ENCODE peak calls at places on chromosomes 4 and X, in four cellular contexts. One of them, this sample, is unnamed. For H3K4me1, the result is how much of the 10 kb centered on the place peaks cover.

GRCh38 chr4:102363033-102363432 is 17.8 kb upstream of the SLC39A8 start:
- DNase-seq in mammary epithelial cell: no peak
- DNase-seq in aorta: no peak
- DNase-seq in heart right ventricle: no peak
- DNase-seq in this sample: no peak

GRCh38 chr4:118790544-118790943 is 45.4 kb downstream of the SEC24D start:
- DNase-seq in mammary epithelial cell: no peak
- DNase-seq in aorta: no peak
- DNase-seq in heart right ventricle: no peak
- DNase-seq in this sample: no peak

GRCh38 chr4:1997712-1998111 is 11.1 kb downstream of the NELFA start:
- DNase-seq in mammary epithelial cell: no peak
- DNase-seq in aorta: no peak
- DNase-seq in heart right ventricle: no peak
- DNase-seq in this sample: no peak

GRCh38 chr4:12679217-12679616 is 804.9 kb downstream of the RAB28 start:
- DNase-seq in mammary epithelial cell: no peak
- DNase-seq in aorta: no peak
- DNase-seq in heart right ventricle: no peak
- DNase-seq in this sample: no peak

GRCh38 chr4:16579866-16580265 is 318.6 kb downstream of the LDB2 start:
- DNase-seq in mammary epithelial cell: no peak
- DNase-seq in aorta: no peak
- DNase-seq in heart right ventricle: no peak
- DNase-seq in this sample: no peak

GRCh38 chr4:57373971-57374370 is 263.8 kb upstream of the IGFBP7 start:
- DNase-seq in mammary epithelial cell: no peak
- DNase-seq in aorta: no peak
- DNase-seq in heart right ventricle: no peak
- DNase-seq in this sample: no peak

GRCh38 chr4:54073481-54073880 is 9.1 kb upstream of the CHIC2 start:
- DNase-seq in mammary epithelial cell: peak
- DNase-seq in aorta: no peak
- DNase-seq in heart right ventricle: no peak
- DNase-seq in this sample: no peak

GRCh38 chr4:77449162-77449561 is 156.5 kb upstream of the CXCL13 start:
- DNase-seq in mammary epithelial cell: no peak
- DNase-seq in aorta: no peak
- DNase-seq in heart right ventricle: no peak
- DNase-seq in this sample: no peak

GRCh38 chrX:71606536-71607216 is 11.6 kb downstream of the CXCR3 start:
- DNase-seq in mammary epithelial cell: no peak
- DNase-seq in aorta: no peak
- DNase-seq in heart right ventricle: no peak
- DNase-seq in this sample: no peak

GRCh38 chrX:44330227-44330626 is 13.2 kb downstream of the EFHC2 start:
- DNase-seq in mammary epithelial cell: no peak
- DNase-seq in aorta: no peak
- DNase-seq in heart right ventricle: no peak
- DNase-seq in this sample: no peak

GRCh38 chrX:150874448-150874847 is 24.0 kb downstream of the CD99L2 start:
- DNase-seq in mammary epithelial cell: no peak
- DNase-seq in aorta: no peak
- DNase-seq in heart right ventricle: no peak
- DNase-seq in this sample: no peak

GRCh38 chr4:136637071-136637777 is 895.1 kb downstream of the PCDH18 start:
- DNase-seq in mammary epithelial cell: no peak
- DNase-seq in aorta: no peak
- DNase-seq in heart right ventricle: no peak
- DNase-seq in this sample: no peak

DNA sequence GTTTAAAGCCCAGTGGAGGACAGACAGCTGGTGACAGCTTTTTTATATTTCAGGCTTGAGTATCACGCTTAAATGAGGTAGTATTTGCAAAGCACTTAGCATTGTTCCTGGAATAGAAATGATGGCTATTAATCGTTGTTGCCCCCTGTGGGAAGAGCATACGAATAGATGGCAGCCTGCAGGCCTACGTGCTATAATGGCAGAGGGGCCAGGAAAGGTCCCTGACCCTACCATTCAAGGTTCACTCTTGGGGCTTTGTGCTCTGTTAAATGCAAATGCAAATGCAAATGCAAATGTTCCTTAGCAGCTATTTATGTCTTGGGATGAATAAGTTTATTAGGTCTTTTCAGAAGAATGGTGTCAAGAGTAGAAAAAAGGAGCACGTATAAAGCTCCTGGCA is 61.0 kb downstream of the TMEM150C start:
- DNase-seq in mammary epithelial cell: no peak
- DNase-seq in aorta: no peak
- DNase-seq in heart right ventricle: no peak
- DNase-seq in this sample: no peak
- H3K27ac ChIP-seq in mammary epithelial cell: no peak
- H3K27ac ChIP-seq in aorta: no peak
- H3K27ac ChIP-seq in heart right ventricle: no peak
- H3K27ac ChIP-seq in this sample: no peak

GRCh38 chr4:7371122-7371941 is 63.4 kb downstream of the PSAPL1 start:
- DNase-seq in mammary epithelial cell: no peak
- DNase-seq in aorta: no peak
- DNase-seq in heart right ventricle: no peak
- DNase-seq in this sample: no peak

GRCh38 chr4:7367894-7368293 is 66.8 kb downstream of the PSAPL1 start:
- DNase-seq in mammary epithelial cell: no peak
- DNase-seq in aorta: no peak
- DNase-seq in heart right ventricle: no peak
- DNase-seq in this sample: no peak

GRCh38 chr4:7370038-7370437 is 64.7 kb downstream of the PSAPL1 start:
- DNase-seq in mammary epithelial cell: no peak
- DNase-seq in aorta: no peak
- DNase-seq in heart right ventricle: no peak
- DNase-seq in this sample: no peak

GRCh38 chr4:7368296-7368695 is 66.4 kb downstream of the PSAPL1 start:
- DNase-seq in mammary epithelial cell: no peak
- DNase-seq in aorta: no peak
- DNase-seq in heart right ventricle: no peak
- DNase-seq in this sample: no peak

DNA sequence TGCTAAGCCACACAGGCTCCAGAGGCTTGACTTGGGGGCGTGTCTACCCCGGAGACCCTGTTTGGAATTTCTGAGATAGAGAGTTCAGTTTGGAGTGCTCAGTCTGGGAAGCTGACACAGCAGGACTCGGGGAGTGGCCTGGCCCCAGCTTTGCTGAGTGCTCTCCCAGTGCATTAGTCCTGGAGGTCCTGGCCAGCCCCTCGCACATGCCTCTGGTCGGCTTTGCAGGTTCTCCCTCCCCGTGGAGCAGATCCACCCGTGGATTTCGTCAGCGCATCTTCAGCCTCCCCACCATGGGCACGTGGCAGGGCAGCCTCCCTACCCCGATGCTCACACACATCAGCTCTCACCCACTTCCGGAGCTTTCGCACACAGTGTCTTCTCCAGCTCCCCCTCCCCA is 65.2 kb downstream of the PSAPL1 start:
- DNase-seq in mammary epithelial cell: no peak
- DNase-seq in aorta: no peak
- DNase-seq in heart right ventricle: no peak
- DNase-seq in this sample: no peak
- H3K4me1 ChIP-seq in mammary epithelial cell: under half
- H3K4me1 ChIP-seq in aorta: under half
- H3K4me1 ChIP-seq in heart right ventricle: under half
- H3K4me1 ChIP-seq in this sample: under half

DNA sequence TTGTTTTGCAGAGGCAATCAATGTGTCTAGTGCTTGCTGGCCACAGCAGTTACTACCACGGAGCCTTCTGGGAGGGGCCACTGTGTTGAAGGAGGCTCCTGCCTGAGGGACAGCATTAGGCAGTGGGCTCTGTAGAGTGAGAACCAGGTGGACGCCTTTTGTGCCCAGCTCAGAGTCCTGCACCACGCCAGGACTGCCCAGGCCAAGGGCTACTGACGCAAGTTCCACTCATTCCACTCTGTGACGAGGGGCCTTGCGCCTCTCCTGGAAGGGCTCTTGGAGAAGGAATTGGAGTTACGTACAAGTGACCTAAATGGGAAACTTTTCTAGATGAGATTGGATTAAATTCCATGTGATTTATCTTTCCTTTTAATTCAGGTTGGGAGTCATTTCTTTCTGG is 102.8 kb upstream of the MAGEE2 start:
- DNase-seq in mammary epithelial cell: no peak
- DNase-seq in aorta: no peak
- DNase-seq in heart right ventricle: no peak
- DNase-seq in this sample: no peak
- H3K27ac ChIP-seq in mammary epithelial cell: no peak
- H3K27ac ChIP-seq in aorta: no peak
- H3K27ac ChIP-seq in heart right ventricle: no peak
- H3K27ac ChIP-seq in this sample: no peak

GRCh38 chr4:68346461-68346860 is 3.4 kb downstream of the YTHDC1 start:
- DNase-seq in mammary epithelial cell: peak
- DNase-seq in aorta: no peak
- DNase-seq in heart right ventricle: no peak
- DNase-seq in this sample: peak
- H3K4me1 ChIP-seq in mammary epithelial cell: under half
- H3K4me1 ChIP-seq in aorta: under half
- H3K4me1 ChIP-seq in heart right ventricle: half or more
- H3K4me1 ChIP-seq in this sample: under half

GRCh38 chr4:6574747-6575502 is at the start of gene MAN2B2:
- DNase-seq in mammary epithelial cell: peak
- DNase-seq in aorta: peak
- DNase-seq in heart right ventricle: peak
- DNase-seq in this sample: peak
- H3K27ac ChIP-seq in mammary epithelial cell: no peak
- H3K27ac ChIP-seq in aorta: no peak
- H3K27ac ChIP-seq in heart right ventricle: peak
- H3K27ac ChIP-seq in this sample: peak

GRCh38 chr4:169164669-169165415 is 105.9 kb downstream of the SH3RF1 start:
- DNase-seq in mammary epithelial cell: no peak
- DNase-seq in aorta: no peak
- DNase-seq in heart right ventricle: no peak
- DNase-seq in this sample: peak

GRCh38 chr4:169159614-169160013 is 111.1 kb downstream of the SH3RF1 start:
- DNase-seq in mammary epithelial cell: peak
- DNase-seq in aorta: no peak
- DNase-seq in heart right ventricle: no peak
- DNase-seq in this sample: peak

GRCh38 chr4:169160825-169161224 is 109.9 kb downstream of the SH3RF1 start:
- DNase-seq in mammary epithelial cell: no peak
- DNase-seq in aorta: no peak
- DNase-seq in heart right ventricle: no peak
- DNase-seq in this sample: no peak

GRCh38 chr4:169163947-169164668 is 106.6 kb downstream of the SH3RF1 start:
- DNase-seq in mammary epithelial cell: no peak
- DNase-seq in aorta: no peak
- DNase-seq in heart right ventricle: no peak
- DNase-seq in this sample: no peak

GRCh38 chr4:169163495-169163894 is 107.3 kb downstream of the SH3RF1 start:
- DNase-seq in mammary epithelial cell: no peak
- DNase-seq in aorta: no peak
- DNase-seq in heart right ventricle: no peak
- DNase-seq in this sample: no peak
- H3K4me1 ChIP-seq in mammary epithelial cell: under half
- H3K4me1 ChIP-seq in aorta: under half
- H3K4me1 ChIP-seq in heart right ventricle: under half
- H3K4me1 ChIP-seq in this sample: under half

GRCh38 chr4:183250831-183251230 is 69.2 kb downstream of the CLDN22 start:
- DNase-seq in mammary epithelial cell: no peak
- DNase-seq in aorta: no peak
- DNase-seq in heart right ventricle: no peak
- DNase-seq in this sample: no peak
- H3K27ac ChIP-seq in mammary epithelial cell: no peak
- H3K27ac ChIP-seq in aorta: no peak
- H3K27ac ChIP-seq in heart right ventricle: no peak
- H3K27ac ChIP-seq in this sample: no peak

GRCh38 chr4:86283341-86283740 is 76.5 kb downstream of the MAPK10 start:
- DNase-seq in mammary epithelial cell: no peak
- DNase-seq in aorta: no peak
- DNase-seq in heart right ventricle: no peak
- DNase-seq in this sample: no peak

GRCh38 chr4:86274642-86275041 is 85.2 kb downstream of the MAPK10 start:
- DNase-seq in mammary epithelial cell: no peak
- DNase-seq in aorta: no peak
- DNase-seq in heart right ventricle: no peak
- DNase-seq in this sample: no peak

GRCh38 chr4:86279247-86279960 is 80.4 kb downstream of the MAPK10 start:
- DNase-seq in mammary epithelial cell: no peak
- DNase-seq in aorta: no peak
- DNase-seq in heart right ventricle: no peak
- DNase-seq in this sample: no peak

GRCh38 chr4:86280246-86280645 is 79.6 kb downstream of the MAPK10 start:
- DNase-seq in mammary epithelial cell: no peak
- DNase-seq in aorta: no peak
- DNase-seq in heart right ventricle: no peak
- DNase-seq in this sample: no peak
- H3K4me1 ChIP-seq in mammary epithelial cell: under half
- H3K4me1 ChIP-seq in aorta: under half
- H3K4me1 ChIP-seq in heart right ventricle: under half
- H3K4me1 ChIP-seq in this sample: under half

DNA sequence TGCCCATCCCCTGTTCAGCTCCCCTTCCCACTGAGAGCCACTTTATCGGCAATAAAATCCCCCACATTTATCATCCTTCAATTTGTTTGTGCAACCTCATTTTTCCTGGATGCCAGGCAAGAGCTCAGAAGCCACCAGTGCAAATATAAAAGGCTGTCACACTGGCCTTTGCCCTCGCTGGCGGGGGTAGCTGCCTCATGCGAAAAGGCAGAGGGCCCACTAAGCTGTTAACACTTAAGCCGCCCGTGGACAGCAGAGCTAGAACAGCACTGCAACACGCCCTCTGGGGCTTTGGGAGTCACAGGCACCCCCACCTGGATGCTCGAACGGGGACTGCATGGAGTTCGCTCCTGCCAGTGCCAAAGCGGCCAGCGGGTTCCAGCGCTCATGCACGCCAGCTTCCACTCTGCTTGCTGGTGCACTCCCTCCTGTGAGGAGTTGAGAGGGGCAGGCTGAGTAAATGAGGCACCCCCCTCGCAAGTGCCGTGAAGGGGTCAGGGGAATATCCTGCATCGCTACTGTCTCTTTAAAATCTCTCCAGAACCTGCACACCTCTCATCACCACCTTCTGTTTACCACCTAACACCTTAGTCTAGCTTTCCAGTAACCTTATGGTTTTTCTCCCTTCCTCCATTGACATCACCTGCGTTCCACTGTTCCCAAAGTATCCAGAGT is 99.5 kb downstream of the SORBS2 start:
- DNase-seq in mammary epithelial cell: no peak
- DNase-seq in aorta: no peak
- DNase-seq in heart right ventricle: no peak
- DNase-seq in this sample: no peak
- H3K27ac ChIP-seq in mammary epithelial cell: no peak
- H3K27ac ChIP-seq in aorta: no peak
- H3K27ac ChIP-seq in heart right ventricle: peak
- H3K27ac ChIP-seq in this sample: no peak

GRCh38 chr4:8305851-8306361 is 36.4 kb downstream of the HTRA3 start:
- DNase-seq in mammary epithelial cell: no peak
- DNase-seq in aorta: peak
- DNase-seq in heart right ventricle: peak
- DNase-seq in this sample: no peak
- H3K4me1 ChIP-seq in mammary epithelial cell: under half
- H3K4me1 ChIP-seq in aorta: under half
- H3K4me1 ChIP-seq in heart right ventricle: under half
- H3K4me1 ChIP-seq in this sample: under half

This sample was measured in foreskin keratinocyte.